ENCODE peak calls at places on chromosomes 7 and 10, in seven cellular contexts. X is amygdala, C is K562, A is GM12865, N is transverse colon, O is left ventricle myocardium inferior, H is mucosa of descending colon. W is an unnamed sample.

GRCh38 chr7:27186450-27187157 is 1.6 kb upstream of the HOXA11 start:
- DNase-seq in H (no peak), O (no peak), X (no peak), N (no peak), A (no peak), C (no peak), W (no peak)

GRCh38 chr10:65793738-65794425 is 1132.0 kb upstream of the LRRTM3 start:
- DNase-seq in C (no peak), N (peak), A (no peak), X (no peak), H (peak), O (no peak), W (no peak)

GRCh38 chr7:149880871-149881301 is 7.1 kb downstream of the ATP6V0E2 start:
- DNase-seq in H (no peak), N (no peak), O (peak), C (no peak), X (peak), A (no peak), W (no peak)

GRCh38 chr10:24193330-24193729 is 15.6 kb upstream of the KIAA1217 start:
- DNase-seq in O (no peak), C (no peak), A (no peak), X (no peak), H (no peak), N (no peak), W (no peak)

GRCh38 chr7:134289423-134289822 is 27.3 kb downstream of the SLC35B4 start:
- DNase-seq in C (no peak), X (no peak), A (no peak), N (no peak), O (no peak), H (no peak), W (no peak)

GRCh38 chr10:93357680-93358079 is 124.5 kb downstream of the MYOF start:
- DNase-seq in O (no peak), A (peak), X (no peak), H (peak), C (peak), N (no peak), W (peak)

GRCh38 chr7:144415858-144416257 is 12.4 kb upstream of the NOBOX start:
- DNase-seq in X (no peak), H (no peak), A (no peak), C (no peak), O (no peak), N (no peak), W (no peak)

GRCh38 chr10:123421461-123421860 is 244.7 kb upstream of the GPR26 start:
- DNase-seq in H (no peak), O (no peak), X (no peak), C (no peak), N (no peak), A (no peak), W (no peak)

GRCh38 chr7:94423865-94424264 is 29.2 kb downstream of the COL1A2 start:
- DNase-seq in N (no peak), A (no peak), C (no peak), H (no peak), O (no peak), X (no peak), W (no peak)

GRCh38 chr7:97090761-97091353 is 26.6 kb upstream of the SDHAF3 start:
- DNase-seq in C (no peak), X (no peak), O (no peak), H (no peak), N (no peak), A (no peak), W (no peak)

GRCh38 chr10:103816431-103816830 is 38.9 kb downstream of the SH3PXD2A start:
- DNase-seq in C (peak), N (no peak), H (no peak), O (no peak), A (peak), X (no peak), W (no peak)

GRCh38 chr7:105014725-105015630 is 973 bp downstream of the KMT2E start:
- DNase-seq in X (peak), H (peak), A (peak), C (peak), N (peak), O (no peak), W (peak)

GRCh38 chr7:68770649-68771048 is 827.6 kb upstream of the AUTS2 start:
- DNase-seq in O (peak), H (no peak), N (no peak), C (peak), A (no peak), X (peak), W (no peak)

GRCh38 chr7:12102101-12102500 is 109.0 kb upstream of the TMEM106B start:
- DNase-seq in A (no peak), C (no peak), O (no peak), N (no peak), H (no peak), X (no peak), W (no peak)

GRCh38 chr7:145692237-145692950 is 424.2 kb upstream of the CNTNAP2 start:
- DNase-seq in N (no peak), A (no peak), X (no peak), H (peak), C (no peak), O (peak), W (no peak)

GRCh38 chr10:115659616-115660015 is 566.5 kb downstream of the ATRNL1 start:
- DNase-seq in X (no peak), C (no peak), N (no peak), A (no peak), H (no peak), O (no peak), W (no peak)

GRCh38 chr10:34994565-34995142 is 95.5 kb downstream of the CUL2 start:
- DNase-seq in X (no peak), H (peak), C (peak), N (peak), A (peak), O (no peak), W (peak)

GRCh38 chr7:151327659-151328058 is 14.0 kb upstream of the NUB1 start:
- DNase-seq in A (no peak), O (no peak), X (no peak), H (no peak), N (no peak), C (no peak), W (no peak)

GRCh38 chr7:21767300-21767900 is 178.3 kb downstream of the CDCA7L start:
- DNase-seq in C (peak), O (no peak), N (peak), H (peak), A (peak), X (peak), W (peak)

GRCh38 chr10:35194906-35195305 is 68.3 kb downstream of the CREM start:
- DNase-seq in C (peak), A (no peak), H (no peak), X (no peak), N (no peak), O (no peak), W (peak)

GRCh38 chr7:4174016-4174415 is 508.1 kb upstream of the FOXK1 start:
- DNase-seq in C (no peak), N (no peak), A (no peak), O (no peak), X (no peak), H (no peak), W (no peak)

GRCh38 chr7:82050792-82051191 is 280.9 kb upstream of the HGF start:
- DNase-seq in O (no peak), X (no peak), N (no peak), C (no peak), H (no peak), A (no peak), W (no peak)

GRCh38 chr7:24877790-24878311 is 102.1 kb downstream of the OSBPL3 start:
- DNase-seq in C (no peak), O (no peak), A (peak), X (no peak), H (peak), N (peak), W (peak)

GRCh38 chr7:37109853-37110252 is 338.8 kb downstream of the ELMO1 start:
- DNase-seq in H (no peak), X (no peak), C (no peak), O (no peak), A (peak), N (no peak), W (no peak)

GRCh38 chr10:1611936-1612550 is 125.3 kb downstream of the ADARB2 start:
- DNase-seq in C (peak), H (no peak), N (no peak), O (no peak), A (no peak), X (no peak), W (no peak)

GRCh38 chr10:96560970-96561887 is 25.6 kb downstream of the TM9SF3 start:
- DNase-seq in O (no peak), N (no peak), H (no peak), C (no peak), X (no peak), A (no peak), W (no peak)

GRCh38 chr10:96107623-96108038 is 22.5 kb upstream of the ZNF518A start:
- DNase-seq in O (no peak), N (no peak), X (no peak), A (no peak), H (no peak), C (no peak), W (no peak)

GRCh38 chr7:114156178-114156577 is 237.4 kb upstream of the PPP1R3A start:
- DNase-seq in A (no peak), H (no peak), C (no peak), N (no peak), O (no peak), X (no peak), W (no peak)

GRCh38 chr7:56092789-56093531 is at the start of gene PHKG1:
- DNase-seq in N (peak), A (no peak), O (peak), X (peak), C (peak), H (peak), W (no peak)

GRCh38 chr7:2213551-2214215 is 19.1 kb downstream of the MAD1L1 start:
- DNase-seq in C (no peak), X (no peak), H (no peak), N (no peak), O (peak), A (no peak), W (no peak)

GRCh38 chr10:26697922-26698608 is 564 bp downstream of the PDSS1 start:
- DNase-seq in H (no peak), N (no peak), C (peak), O (no peak), X (no peak), A (no peak), W (no peak)

GRCh38 chr7:7051221-7051877 is 131.0 kb upstream of the C1GALT1 start:
- DNase-seq in H (peak), A (peak), X (no peak), C (no peak), N (peak), O (no peak), W (no peak)

GRCh38 chr10:133464582-133465031 is 10.9 kb downstream of the SCART1 start:
- DNase-seq in O (peak), C (no peak), N (no peak), X (no peak), H (no peak), A (no peak), W (no peak)

GRCh38 chr10:49183596-49184542 is 4.3 kb downstream of the TMEM273 start:
- DNase-seq in C (peak), N (no peak), A (peak), X (no peak), O (no peak), H (no peak), W (peak)

GRCh38 chr10:46514899-46515298 is 41.6 kb downstream of the GPRIN2 start:
- DNase-seq in O (no peak), H (no peak), N (peak), C (no peak), A (no peak), X (no peak), W (no peak)

GRCh38 chr10:30379983-30380382 is 30.9 kb upstream of the MTPAP start:
- DNase-seq in A (no peak), O (no peak), H (no peak), N (no peak), C (no peak), X (no peak), W (no peak)

GRCh38 chr10:33217854-33218253 is 116.6 kb downstream of the NRP1 start:
- DNase-seq in A (no peak), C (no peak), X (no peak), H (no peak), O (no peak), N (no peak), W (no peak)